ENCODE peak calls at places on chromosomes 5 and 9, in nine cellular contexts. R is heart left ventricle; B is right cardiac atrium; L is ascending aorta; V is CD8-positive, alpha-beta T cell; Y is aorta; Q is uterus; S is kidney; M is prostate gland. T is an unnamed sample.

GRCh38 chr9:123316053-123316718 is 39.8 kb upstream of the CRB2 start:
- DNase-seq in M (no peak), Q (no peak), L (no peak), Y (no peak), V (no peak), B (no peak), R (no peak), S (peak; percentile 7), T (no peak)

GRCh38 chr9:114072181-114073140 is 5.6 kb downstream of the AMBP start:
- DNase-seq in B (peak; percentile 91), V (no peak), M (peak; percentile 84), L (peak; percentile 86), Q (peak; percentile 33), R (peak; percentile 41), S (no peak), Y (peak; percentile 83), T (no peak)

GRCh38 chr9:112142420-112142819 is 32.7 kb downstream of the SUSD1 start:
- DNase-seq in M (no peak), S (no peak), B (no peak), L (no peak), Q (no peak), Y (no peak), R (no peak), V (no peak), T (no peak)

GRCh38 chr9:93667627-93668026 is 91.2 kb downstream of the PHF2 start:
- DNase-seq in R (no peak), L (peak; percentile 60), M (no peak), Q (no peak), Y (peak; percentile 9), V (no peak), B (no peak), S (peak; percentile 20), T (no peak)

GRCh38 chr5:181566-181965 is 9.7 kb upstream of the LRRC14B start:
- DNase-seq in S (peak; percentile 69), B (peak; percentile 34), Q (no peak), R (no peak), V (no peak), L (no peak), M (no peak), Y (peak; percentile 41), T (no peak)

GRCh38 chr9:20382460-20383071 is 239.7 kb downstream of the MLLT3 start:
- DNase-seq in Y (no peak), Q (no peak), R (no peak), B (no peak), V (no peak), L (no peak), M (no peak), S (no peak), T (no peak)

GRCh38 chr5:76978869-76979268 is 26.0 kb downstream of the CRHBP start:
- DNase-seq in Q (no peak), Y (no peak), B (no peak), L (no peak), S (no peak), M (no peak), R (no peak), V (no peak), T (no peak)

GRCh38 chr5:57889558-57889957 is 406.9 kb upstream of the ACTBL2 start:
- DNase-seq in Q (no peak), V (no peak), M (no peak), S (no peak), Y (no peak), B (no peak), R (peak; percentile 47), L (no peak), T (no peak)

GRCh38 chr9:105557804-105558610 is at the start of gene FKTN:
- DNase-seq in S (peak; percentile 93), R (peak; percentile 89), B (peak; percentile 96), L (peak; percentile 91), Q (peak; percentile 79), M (peak; percentile 81), Y (peak; percentile 92), V (peak; percentile 64), T (peak; percentile 64)

GRCh38 chr5:34915139-34915855 is at the start of the genes BRIX1 and RAD1:
- DNase-seq in B (peak; percentile 99), Q (peak; percentile 94), S (peak; percentile 99), M (peak; percentile 96), R (peak; percentile 96), L (peak; percentile 98), Y (peak; percentile 98), V (peak; percentile 89), T (peak; percentile 83)

GRCh38 chr5:134026521-134027202 is 21.9 kb upstream of the VDAC1 start:
- DNase-seq in V (peak; percentile 38), Q (no peak), Y (no peak), L (no peak), M (peak; percentile 58), S (no peak), B (no peak), R (no peak), T (peak; percentile 31)

GRCh38 chr5:24045034-24045433 is 537.6 kb downstream of the PRDM9 start:
- DNase-seq in S (no peak), Y (no peak), L (no peak), V (no peak), M (no peak), Q (no peak), R (no peak), B (no peak), T (no peak)

GRCh38 chr5:141866111-141866510 is 12.1 kb downstream of the PCDH1 start:
- DNase-seq in Y (no peak), Q (no peak), R (no peak), M (peak; percentile 97), L (no peak), S (peak; percentile 96), B (no peak), V (no peak), T (no peak)

GRCh38 chr5:160492565-160492964 is 70.9 kb downstream of the PTTG1 start:
- DNase-seq in R (no peak), V (no peak), B (no peak), Q (no peak), M (no peak), S (no peak), Y (no peak), L (no peak), T (no peak)

GRCh38 chr9:74742792-74743389 is 144.8 kb downstream of the TRPM6 start:
- DNase-seq in V (no peak), S (no peak), B (no peak), Y (no peak), R (no peak), L (no peak), Q (no peak), M (no peak), T (no peak)

GRCh38 chr5:88391116-88391515 is 122.5 kb upstream of the TMEM161B start:
- DNase-seq in B (no peak), R (no peak), S (no peak), L (no peak), Q (no peak), Y (no peak), M (no peak), V (no peak), T (no peak)

GRCh38 chr5:134059758-134060495 is 54.6 kb upstream of the TCF7 start:
- DNase-seq in B (no peak), Q (no peak), Y (no peak), S (no peak), L (no peak), M (no peak), R (no peak), V (no peak), T (no peak)

GRCh38 chr5:2417301-2417700 is 334.2 kb downstream of the IRX2 start:
- DNase-seq in R (no peak), B (no peak), L (no peak), Q (no peak), M (no peak), S (no peak), V (no peak), Y (no peak), T (no peak)
- H3K9me3 ChIP-seq in R (no peaks in the 10 kb centered on the region), B (peaks cover 5% of the 10 kb centered on the region), L (no peaks in the 10 kb centered on the region), Q (no peaks in the 10 kb centered on the region), M (no peaks in the 10 kb centered on the region), S (no peaks in the 10 kb centered on the region), V (no peaks in the 10 kb centered on the region), Y (no peaks in the 10 kb centered on the region), T (no peaks in the 10 kb centered on the region)

GRCh38 chr5:165130656-165131055 is 1625.2 kb downstream of the MAT2B start:
- DNase-seq in Q (no peak), B (no peak), S (no peak), L (no peak), M (no peak), Y (no peak), V (no peak), R (no peak), T (no peak)
- H3K9me3 ChIP-seq in Q (no peaks in the 10 kb centered on the region), B (no peaks in the 10 kb centered on the region), S (no peaks in the 10 kb centered on the region), L (no peaks in the 10 kb centered on the region), M (no peaks in the 10 kb centered on the region), Y (no peaks in the 10 kb centered on the region), V (no peaks in the 10 kb centered on the region), R (no peaks in the 10 kb centered on the region), T (peaks cover 2% of the 10 kb centered on the region)

GRCh38 chr9:97852399-97853055 is 499 bp upstream of the FOXE1 start:
- DNase-seq in Q (no peak), V (no peak), B (no peak), Y (no peak), M (no peak), S (no peak), R (no peak), L (no peak), T (no peak)
- H3K9me3 ChIP-seq in Q (no peaks in the 10 kb centered on the region), V (no peaks in the 10 kb centered on the region), B (no peaks in the 10 kb centered on the region), Y (peaks cover 1% of the 10 kb centered on the region), M (no peaks in the 10 kb centered on the region), S (no peaks in the 10 kb centered on the region), R (no peaks in the 10 kb centered on the region), L (no peaks in the 10 kb centered on the region), T (peaks cover 4% of the 10 kb centered on the region)

GRCh38 chr9:120980951-120981350 is 54.4 kb upstream of the TRAF1 start:
- DNase-seq in Q (no peak), S (no peak), B (no peak), M (no peak), Y (no peak), V (no peak), L (no peak), R (no peak), T (no peak)

GRCh38 chr9:120985759-120986353 is 59.3 kb upstream of the TRAF1 start:
- DNase-seq in Y (no peak), B (no peak), R (peak; percentile 9), S (no peak), V (no peak), L (no peak), Q (no peak), M (peak; percentile 58), T (no peak)

GRCh38 chr9:120982851-120983250 is 56.3 kb upstream of the TRAF1 start:
- DNase-seq in V (no peak), Q (no peak), L (no peak), B (no peak), M (no peak), Y (no peak), S (no peak), R (no peak), T (no peak)

GRCh38 chr9:120978987-120979386 is 52.4 kb upstream of the TRAF1 start:
- DNase-seq in B (no peak), R (no peak), Q (no peak), L (no peak), S (no peak), Y (no peak), V (no peak), M (no peak), T (no peak)

DNA sequence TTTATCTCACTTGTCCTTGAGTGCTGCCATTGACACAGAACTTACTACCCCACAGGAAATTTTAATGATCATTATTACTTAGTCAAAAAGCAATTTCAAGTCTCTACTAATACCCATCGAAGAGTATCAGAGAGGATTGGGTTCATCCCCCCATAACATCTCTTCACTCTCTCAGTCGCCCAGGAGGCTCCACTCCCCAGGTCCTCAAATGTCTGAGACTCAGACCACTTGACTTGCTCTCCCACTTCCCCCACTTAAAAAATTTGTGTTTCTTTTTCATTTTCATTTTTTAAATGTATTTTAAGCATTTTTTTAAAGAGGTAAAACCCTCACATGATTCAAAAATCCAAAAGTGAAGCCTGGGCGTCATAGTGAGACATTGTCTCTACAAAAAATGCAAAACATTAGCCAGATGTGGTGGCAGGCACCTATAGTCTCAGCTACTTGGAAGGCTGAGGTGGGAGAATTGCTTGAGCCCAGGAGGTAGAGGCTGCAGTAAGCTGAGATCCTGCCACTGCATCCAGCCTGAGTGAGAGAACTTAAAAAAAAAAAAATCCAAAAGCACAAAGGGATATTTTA is 56.8 kb upstream of the TRAF1 start:
- DNase-seq in V (no peak), S (no peak), M (no peak), R (no peak), B (no peak), Q (no peak), L (no peak), Y (no peak), T (no peak)
- H3K9me3 ChIP-seq in V (no peaks in the 10 kb centered on the region), S (no peaks in the 10 kb centered on the region), M (no peaks in the 10 kb centered on the region), R (no peaks in the 10 kb centered on the region), B (no peaks in the 10 kb centered on the region), Q (no peaks in the 10 kb centered on the region), L (no peaks in the 10 kb centered on the region), Y (no peaks in the 10 kb centered on the region), T (no peaks in the 10 kb centered on the region)

T was measured in T-helper 17 cell.